ENCODE peak calls at places on chromosomes 13 and 19, in four cellular contexts. Q is astrocyte of the spinal cord, F is cardiac muscle cell, K is uterus. Y is an unnamed sample.

GRCh38 chr19:49340069-49340864 is 5.1 kb downstream of the CD37 start:
- DNase-seq in Q (no peak), F (peak), K (peak), Y (no peak)

GRCh38 chr19:38657633-38658222 is 10.3 kb downstream of the ACTN4 start:
- DNase-seq in Q (peak), F (no peak), K (no peak), Y (peak)

GRCh38 chr19:10662384-10663251 is 8.5 kb downstream of the ILF3 start:
- DNase-seq in Q (no peak), F (peak), K (no peak), Y (no peak)

GRCh38 chr13:97493471-97493870 is 59.5 kb downstream of the RAP2A start:
- DNase-seq in Q (no peak), F (peak), K (no peak), Y (no peak)

GRCh38 chr13:81907973-81908372 is 1567.0 kb upstream of the SPRY2 start:
- DNase-seq in Q (no peak), F (no peak), K (no peak), Y (no peak)

GRCh38 chr13:111568290-111568689 is 247.8 kb downstream of the TEX29 start:
- DNase-seq in Q (no peak), F (no peak), K (no peak), Y (no peak)

GRCh38 chr19:31258211-31259052 is 90.8 kb downstream of the TSHZ3 start:
- DNase-seq in Q (no peak), F (no peak), K (no peak), Y (no peak)

GRCh38 chr19:49431330-49431749 is 6.2 kb downstream of the GFY start:
- DNase-seq in Q (no peak), F (no peak), K (no peak), Y (no peak)

GRCh38 chr13:109593230-109593629 is 193.2 kb downstream of the IRS2 start:
- DNase-seq in Q (no peak), F (no peak), K (no peak), Y (no peak)

GRCh38 chr13:33531484-33531883 is 245.9 kb upstream of the STARD13 start:
- DNase-seq in Q (no peak), F (no peak), K (no peak), Y (no peak)

GRCh38 chr13:79043208-79043607 is 362.8 kb downstream of the RBM26 start:
- DNase-seq in Q (no peak), F (no peak), K (no peak), Y (no peak)

GRCh38 chr13:39350461-39350881 is 252.5 kb downstream of the LHFPL6 start:
- DNase-seq in Q (no peak), F (peak), K (no peak), Y (no peak)

GRCh38 chr13:24511824-24512207 is 762 bp downstream of the PARP4 start:
- DNase-seq in Q (no peak), F (no peak), K (no peak), Y (peak)

GRCh38 chr13:97879646-97880297 is 73.7 kb upstream of the IPO5 start:
- DNase-seq in Q (peak), F (peak), K (no peak), Y (no peak)